ENCODE peak calls at places on chromosomes 13 and 19, in five cellular contexts. L, B, F, O and G are unnamed samples.

GRCh38 chr13:113402471-113403254 is 38.7 kb upstream of the GRTP1 start:
- DNase-seq in F (no peak), L (no peak), O (peak; percentile 6), B (peak; percentile 42), G (peak; percentile 4)

GRCh38 chr19:18416778-18417249 is 2.4 kb upstream of the SSBP4 start:
- DNase-seq in O (peak; percentile 92), L (no peak), F (peak; percentile 79), B (peak; percentile 90), G (peak; percentile 96)

GRCh38 chr19:4969772-4970531 is 1.0 kb downstream of the KDM4B start:
- DNase-seq in F (no peak), O (peak; percentile 47), L (peak; percentile 34), B (no peak), G (no peak)

GRCh38 chr13:113135281-113135760 is 12.7 kb downstream of the F10 start:
- DNase-seq in L (no peak), B (no peak), O (no peak), F (no peak), G (no peak)

GRCh38 chr13:93847162-93847561 is 620.6 kb downstream of the GPC6 start:
- DNase-seq in F (no peak), L (no peak), B (no peak), O (no peak), G (no peak)

GRCh38 chr13:33649212-33649917 is 168.6 kb upstream of the RFC3 start:
- DNase-seq in L (no peak), B (no peak), F (no peak), O (no peak), G (no peak)

GRCh38 chr19:6590458-6591319 is at the start of gene CD70:
- DNase-seq in B (peak; percentile 29), L (peak; percentile 50), F (no peak), O (no peak), G (no peak)

GRCh38 chr13:99407906-99408702 is 93.2 kb upstream of the TM9SF2 start:
- DNase-seq in B (no peak), L (no peak), F (no peak), O (no peak), G (no peak)

GRCh38 chr13:106507560-106508274 is 27.7 kb downstream of the EFNB2 start:
- DNase-seq in F (peak; percentile 84), L (no peak), O (no peak), B (no peak), G (no peak)

GRCh38 chr13:41458187-41458938 is 1.0 kb downstream of the RGCC start:
- DNase-seq in F (no peak), B (peak; percentile 40), O (no peak), L (peak; percentile 43), G (no peak)

GRCh38 chr13:112136095-112136494 is 69.1 kb downstream of the SOX1 start:
- DNase-seq in B (no peak), O (no peak), L (no peak), F (no peak), G (no peak)

GRCh38 chr13:107817652-107818287 is 397.6 kb downstream of the LIG4 start:
- DNase-seq in B (no peak), O (no peak), F (no peak), L (no peak), G (no peak)

GRCh38 chr19:49136771-49137171 is 17.4 kb downstream of the PPFIA3 start:
- DNase-seq in F (no peak), O (no peak), L (no peak), B (no peak), G (peak; percentile 79)

GRCh38 chr13:94641432-94641941 is 39.8 kb downstream of the GPR180 start:
- DNase-seq in O (no peak), L (no peak), B (no peak), F (no peak), G (no peak)

GRCh38 chr19:590396-590745 is 690 bp downstream of the HCN2 start:
- DNase-seq in L (no peak), B (no peak), O (no peak), F (no peak), G (no peak)

GRCh38 chr19:19230999-19231398 is 19.2 kb downstream of the NCAN start:
- DNase-seq in B (no peak), L (no peak), F (no peak), O (no peak), G (no peak)

GRCh38 chr19:55454787-55455243 is 6.6 kb downstream of the ISOC2 start:
- DNase-seq in O (no peak), B (no peak), F (peak; percentile 55), L (no peak), G (peak; percentile 43)

GRCh38 chr19:48354332-48354992 is 9.3 kb downstream of the TMEM143 start:
- DNase-seq in B (no peak), F (no peak), O (no peak), L (no peak), G (no peak)

GRCh38 chr19:29807178-29807577 is 4.6 kb upstream of the CCNE1 start:
- DNase-seq in L (no peak), O (no peak), F (no peak), B (no peak), G (no peak)

GRCh38 chr19:55146078-55146647 is 2.8 kb downstream of the TNNT1 start:
- DNase-seq in F (no peak), L (no peak), B (no peak), O (no peak), G (no peak)

GRCh38 chr13:81671103-81671502 is 1330.2 kb upstream of the SPRY2 start:
- DNase-seq in F (no peak), O (no peak), L (no peak), B (no peak), G (no peak)

GRCh38 chr13:109778102-109778542 is 8.3 kb downstream of the IRS2 start:
- DNase-seq in B (no peak), F (no peak), O (no peak), L (no peak), G (no peak)

GRCh38 chr13:71412231-71412630 is 454.8 kb downstream of the DACH1 start:
- DNase-seq in L (no peak), B (no peak), O (no peak), F (no peak), G (no peak)

GRCh38 chr19:408441-409005 is 424 bp downstream of the C2CD4C start:
- DNase-seq in O (no peak), F (peak; percentile 43), B (no peak), L (no peak), G (no peak)

GRCh38 chr19:19460761-19461265 is 54.5 kb downstream of the TSSK6 start:
- DNase-seq in B (peak; percentile 71), F (no peak), L (peak; percentile 55), O (no peak), G (peak; percentile 64)

GRCh38 chr13:51638497-51638871 is 54.2 kb downstream of the WDFY2 start:
- DNase-seq in F (no peak), O (no peak), B (no peak), L (no peak), G (no peak)

GRCh38 chr19:4870025-4870700 is 2.7 kb upstream of the PLIN3 start:
- DNase-seq in F (peak; percentile 89), L (no peak), O (peak; percentile 61), B (peak; percentile 70), G (no peak)

GRCh38 chr19:343941-344624 is 513 bp downstream of the MIER2 start:
- DNase-seq in O (peak; percentile 56), B (peak; percentile 30), F (peak; percentile 38), L (no peak), G (no peak)

GRCh38 chr19:56315076-56315828 is 613 bp upstream of the ZSCAN5A start:
- DNase-seq in L (peak; percentile 90), O (peak; percentile 94), F (peak; percentile 93), B (peak; percentile 92), G (peak; percentile 88)

GRCh38 chr19:18479964-18480723 is 41.7 kb downstream of the ELL start:
- DNase-seq in F (no peak), L (no peak), B (peak; percentile 90), O (peak; percentile 49), G (no peak)

DNA sequence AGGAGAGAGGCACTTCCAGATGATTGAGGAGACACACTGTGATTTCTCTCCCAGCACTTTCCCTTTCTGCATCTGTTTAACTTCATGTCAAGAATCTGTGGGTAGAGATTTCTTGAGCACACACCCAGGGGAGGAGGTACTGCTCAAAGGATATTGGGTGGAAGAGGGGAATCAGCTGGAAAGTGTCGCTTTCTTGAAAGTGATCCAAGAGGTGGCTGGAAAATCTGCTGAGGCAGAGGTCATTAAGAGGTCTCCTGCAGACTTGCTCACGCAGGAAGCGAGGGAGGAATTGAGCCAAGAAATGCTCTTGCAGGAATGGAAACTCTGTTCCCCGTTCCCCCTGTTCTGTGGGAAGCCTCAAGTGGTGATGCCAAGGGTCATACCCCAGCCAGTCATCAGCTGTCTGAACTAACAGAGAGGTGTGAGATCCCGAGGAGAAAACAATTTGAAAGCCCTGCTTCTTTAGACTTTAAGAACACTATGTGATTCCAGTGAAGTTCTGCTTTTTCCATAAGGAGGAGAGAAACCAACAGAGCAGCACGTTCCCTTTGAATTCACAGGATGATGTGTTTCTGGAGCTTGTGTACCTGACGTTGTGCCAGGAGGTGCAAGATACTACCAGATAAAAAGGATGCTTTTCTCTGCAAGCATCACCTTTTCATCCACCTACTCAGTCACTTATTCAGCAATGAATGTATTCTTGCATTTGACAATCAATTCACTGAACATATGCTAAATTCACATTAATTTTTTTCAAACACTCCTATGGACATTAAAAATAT is 163.4 kb upstream of the GPR12 start:
- DNase-seq in F (no peak), L (no peak), B (no peak), O (no peak), G (peak; percentile 51)
- TF ChIP-seq CTCF in F (no peak), L (no peak), B (no peak), O (no peak), G (no peak)

GRCh38 chr13:49450105-49450819 is 6.2 kb downstream of the SETDB2 start:
- DNase-seq in F (no peak), B (no peak), O (no peak), L (no peak), G (no peak)
- H3K4me1 ChIP-seq in F (peaks cover 12% of the 10 kb centered on the region), B (peaks cover 5% of the 10 kb centered on the region), O (no peaks in the 10 kb centered on the region), L (no peaks in the 10 kb centered on the region), G (peaks cover 25% of the 10 kb centered on the region)

DNA sequence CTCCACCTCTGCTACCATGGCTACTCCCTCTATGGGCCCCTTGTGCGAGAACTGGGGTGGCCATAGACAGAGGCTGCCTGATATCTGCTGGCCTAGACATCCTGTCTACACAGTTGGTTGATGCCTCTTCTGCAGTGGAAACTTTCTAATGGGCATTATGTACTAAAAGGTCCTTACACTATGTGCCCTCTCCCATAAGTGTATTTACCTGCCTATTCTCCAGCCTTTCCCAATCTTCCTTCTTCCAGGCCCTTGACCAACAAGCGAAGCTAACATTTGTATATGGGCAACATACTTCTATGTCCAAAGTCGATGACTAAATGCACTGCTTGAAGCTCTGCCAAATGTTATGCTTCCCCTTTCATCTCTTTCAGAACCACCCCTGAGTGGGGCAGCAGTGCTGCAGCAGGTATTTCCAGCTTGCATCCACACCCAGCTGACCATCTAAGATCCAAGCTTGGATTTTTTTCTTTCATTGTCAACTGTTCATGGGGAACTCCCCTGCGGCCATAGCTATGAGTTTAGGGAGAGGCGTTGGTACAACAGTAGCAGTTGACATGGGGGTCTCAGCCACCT is 5.4 kb upstream of the RNF6 start:
- DNase-seq in F (no peak), B (no peak), O (no peak), L (no peak), G (no peak)
- H3K36me3 ChIP-seq in F (no peaks in the 10 kb centered on the region), B (no peaks in the 10 kb centered on the region), O (no peaks in the 10 kb centered on the region), L (no peaks in the 10 kb centered on the region), G (no peaks in the 10 kb centered on the region)

DNA sequence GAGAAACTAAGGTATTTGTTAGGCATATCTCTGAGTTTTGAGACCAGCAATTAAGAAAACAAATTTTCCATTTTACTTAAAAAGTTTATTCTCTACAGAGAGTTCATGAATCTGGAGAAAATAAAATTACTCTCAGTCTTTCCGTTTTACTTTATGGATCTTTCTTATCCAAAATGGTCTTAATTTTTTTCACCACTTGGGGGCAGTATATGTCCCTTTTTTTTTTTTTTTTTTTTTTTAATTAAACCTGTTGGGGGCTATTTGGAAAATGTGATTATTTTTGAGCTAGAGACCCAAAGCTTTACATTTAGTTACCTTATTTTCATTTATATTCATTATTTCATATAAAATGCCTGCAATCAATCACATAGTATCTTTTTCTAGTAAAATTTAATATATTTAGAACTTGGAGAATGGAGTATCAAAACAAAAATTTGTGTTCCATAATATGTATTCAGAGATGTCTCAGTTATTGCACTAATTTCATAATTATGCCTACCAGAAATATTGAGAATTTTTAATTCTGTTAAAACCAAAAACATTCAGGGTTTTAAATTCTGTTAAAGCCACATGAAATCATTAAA is 27.1 kb downstream of the PIBF1 start:
- DNase-seq in F (no peak), O (no peak), B (no peak), L (no peak), G (no peak)
- TF ChIP-seq CTCF in F (peak; percentile 72), O (no peak), B (peak; percentile 66), L (peak; percentile 31), G (peak; percentile 53)